ENCODE peak calls at places on chromosome 15, in four cellular contexts. O, J, F and E are unnamed samples.

GRCh38 chr15:75231836-75232235 is 26.3 kb upstream of the GOLGA6C start:
- DNase-seq in O (no peak), F (no peak), J (no peak), E (no peak)

GRCh38 chr15:79378394-79379158 is 53.6 kb upstream of the MINAR1 start:
- DNase-seq in F (no peak), O (no peak), J (no peak), E (no peak)

GRCh38 chr15:98121514-98121913 is 161.0 kb downstream of the ARRDC4 start:
- DNase-seq in J (no peak), F (no peak), O (no peak), E (no peak)

GRCh38 chr15:74340139-74340538 is 27.3 kb downstream of the CYP11A1 start:
- DNase-seq in O (peak), J (no peak), F (no peak), E (peak)

GRCh38 chr15:60120100-60120499 is 116.0 kb downstream of the FOXB1 start:
- DNase-seq in O (no peak), J (no peak), F (no peak), E (no peak)

GRCh38 chr15:71333839-71334238 is 218.6 kb downstream of the THSD4 start:
- DNase-seq in O (peak), F (peak), J (no peak), E (no peak)

GRCh38 chr15:71638876-71639275 is 171.5 kb upstream of the NR2E3 start:
- DNase-seq in F (no peak), O (no peak), J (no peak), E (no peak)

GRCh38 chr15:88284441-88285106 is 28.0 kb upstream of the NTRK3 start:
- DNase-seq in J (no peak), F (no peak), O (no peak), E (no peak)

GRCh38 chr15:58840048-58840447 is 68.9 kb downstream of the MINDY2 start:
- DNase-seq in F (peak), O (peak), J (no peak), E (no peak)

GRCh38 chr15:81573098-81573746 is 199.2 kb upstream of the TMC3 start:
- DNase-seq in F (no peak), J (no peak), O (no peak), E (no peak)

GRCh38 chr15:64825081-64825430 is 391 bp downstream of the PIF1 start:
- DNase-seq in F (peak), O (peak), J (no peak), E (no peak)

GRCh38 chr15:49718234-49718633 is 97.4 kb downstream of the DTWD1 start:
- DNase-seq in J (no peak), O (no peak), F (no peak), E (no peak)

GRCh38 chr15:88954431-88955277 is 41.5 kb upstream of the MFGE8 start:
- DNase-seq in J (no peak), O (peak), F (no peak), E (no peak)

GRCh38 chr15:36901012-36901411 is 199.3 kb downstream of the MEIS2 start:
- DNase-seq in F (no peak), J (no peak), O (no peak), E (no peak)

GRCh38 chr15:95174281-95174680 is 942.9 kb downstream of the MCTP2 start:
- DNase-seq in F (peak), J (no peak), O (peak), E (no peak)

GRCh38 chr15:57505949-57506391 is 85.7 kb upstream of the MYZAP start:
- DNase-seq in F (no peak), O (peak), J (no peak), E (peak)

GRCh38 chr15:70447927-70448698 is 315.2 kb downstream of the UACA start:
- DNase-seq in F (peak), O (peak), J (no peak), E (no peak)

GRCh38 chr15:61034793-61035710 is 194.1 kb downstream of the RORA start:
- DNase-seq in J (no peak), O (peak), F (peak), E (no peak)

GRCh38 chr15:38085931-38086562 is 151.6 kb downstream of the TMCO5A start:
- DNase-seq in O (peak), J (no peak), F (peak), E (no peak)

GRCh38 chr15:56052389-56053045 is 59.1 kb upstream of the NEDD4 start:
- DNase-seq in F (peak), J (peak), O (peak), E (peak)

GRCh38 chr15:42214600-42214999 is 6.5 kb upstream of the VPS39 start:
- DNase-seq in F (no peak), O (no peak), J (no peak), E (no peak)

GRCh38 chr15:90261811-90262210 is 3.7 kb upstream of the NGRN start:
- DNase-seq in O (peak), J (no peak), F (peak), E (peak)

GRCh38 chr15:80556694-80557367 is 138.3 kb upstream of the ABHD17C start:
- DNase-seq in J (no peak), F (peak), O (peak), E (no peak)

GRCh38 chr15:70044168-70044567 is 53.5 kb downstream of the TLE3 start:
- DNase-seq in O (no peak), F (no peak), J (no peak), E (no peak)

GRCh38 chr15:93830221-93830765 is 401.1 kb upstream of the MCTP2 start:
- DNase-seq in J (no peak), O (no peak), F (no peak), E (no peak)

GRCh38 chr15:72196409-72197044 is 1.1 kb downstream of the GRAMD2A start:
- DNase-seq in O (no peak), F (no peak), J (no peak), E (no peak)

GRCh38 chr15:61819386-61819785 is 240.9 kb downstream of the VPS13C start:
- DNase-seq in O (no peak), F (no peak), J (no peak), E (no peak)

GRCh38 chr15:45179221-45179985 is 8.4 kb downstream of the SHF start:
- DNase-seq in F (no peak), O (no peak), J (peak), E (no peak)

GRCh38 chr15:65676123-65676522 is 54.4 kb downstream of the SLC24A1 start:
- DNase-seq in F (no peak), J (no peak), O (no peak), E (no peak)

GRCh38 chr15:63597033-63597790 is at the start of gene FBXL22:
- DNase-seq in J (no peak), O (peak), F (peak), E (no peak)
- H3K4me2 ChIP-seq in J (peak), O (peak), F (peak), E (no peak)

GRCh38 chr15:67149068-67149841 is 83.9 kb downstream of the SMAD3 start:
- DNase-seq in F (no peak), O (no peak), J (peak), E (peak)

GRCh38 chr15:67148196-67148701 is 82.8 kb downstream of the SMAD3 start:
- DNase-seq in F (peak), O (peak), J (peak), E (peak)

GRCh38 chr15:67152429-67152828 is 87.0 kb downstream of the SMAD3 start:
- DNase-seq in F (no peak), O (no peak), J (no peak), E (no peak)

GRCh38 chr15:67147410-67147949 is 82.1 kb downstream of the SMAD3 start:
- DNase-seq in O (no peak), F (no peak), J (no peak), E (peak)

DNA sequence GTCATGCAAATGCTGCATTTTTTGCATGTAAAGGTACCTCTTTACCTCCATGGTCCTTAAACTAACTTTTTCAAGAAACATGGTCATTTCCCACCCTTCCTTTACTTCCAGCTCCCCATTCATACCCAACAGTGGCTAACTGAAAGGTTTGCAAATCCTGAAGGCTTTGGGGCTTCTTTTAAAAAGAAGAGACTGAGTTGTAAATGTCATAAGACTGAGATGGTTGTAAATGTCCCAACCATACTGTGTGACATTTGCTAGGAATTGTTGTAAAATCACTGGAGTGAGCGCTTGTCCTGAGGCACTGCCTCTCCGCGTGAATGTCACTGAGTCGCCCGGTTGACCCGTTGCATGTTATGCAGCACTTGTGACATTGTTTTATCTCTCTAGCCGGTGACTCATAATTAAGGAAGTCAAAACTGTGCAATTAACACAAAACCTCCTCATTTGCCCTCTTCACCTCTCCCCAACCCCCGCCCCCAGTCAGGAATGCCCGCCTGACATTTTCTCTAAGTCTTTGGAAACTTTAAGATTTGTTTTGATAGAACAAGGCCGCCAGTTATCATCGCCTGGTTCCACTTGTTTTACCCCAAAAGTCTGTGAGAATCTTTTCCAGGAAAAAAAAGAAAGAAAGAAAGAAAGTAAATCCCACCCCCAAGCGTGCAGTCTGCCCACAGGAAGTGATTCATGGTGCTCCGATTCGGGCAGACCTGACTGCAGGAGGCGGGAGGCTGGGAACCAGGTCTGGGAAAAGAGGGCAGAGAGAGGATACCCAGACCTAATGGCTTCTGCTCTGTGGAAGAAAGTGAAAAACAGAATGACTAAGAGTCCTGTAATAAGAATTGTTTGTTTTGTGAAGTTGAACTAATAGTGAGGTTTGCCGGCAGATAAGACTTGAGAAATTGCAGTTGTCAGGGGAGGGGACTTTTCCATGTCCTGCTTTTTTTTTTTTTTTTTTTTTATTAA is 84.7 kb downstream of the SMAD3 start:
- DNase-seq in F (peak), O (peak), J (peak), E (peak)
- H3K4me2 ChIP-seq in F (peak), O (peak), J (peak), E (peak)

DNA sequence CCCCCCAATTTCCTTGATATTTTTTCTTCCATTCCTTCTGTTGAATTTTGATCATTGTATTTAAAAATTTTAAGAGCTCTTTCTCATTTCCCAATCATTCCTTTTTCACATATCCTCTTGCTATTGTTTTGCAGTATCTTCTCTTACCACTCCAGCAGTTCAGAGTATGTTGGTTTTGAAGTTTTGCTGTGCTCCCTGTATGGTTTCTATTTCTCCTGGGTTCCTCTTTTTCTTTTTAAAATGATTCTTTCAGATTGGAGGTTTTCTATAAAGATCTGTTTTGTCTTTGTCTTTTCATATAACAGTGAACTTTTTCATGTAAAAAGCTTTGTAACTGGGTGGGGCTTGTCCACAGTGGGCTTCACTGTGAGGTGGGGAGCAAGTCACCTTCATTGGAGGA is 12.8 kb downstream of the USP3 start:
- DNase-seq in F (no peak), O (no peak), J (no peak), E (no peak)
- H3K4me2 ChIP-seq in F (no peak), O (no peak), J (peak), E (peak)

GRCh38 chr15:99121691-99122410 is 17.0 kb downstream of the SYNM start:
- DNase-seq in O (no peak), J (no peak), F (no peak), E (no peak)
- H3K4me2 ChIP-seq in O (no peak), J (no peak), F (no peak), E (peak)

GRCh38 chr15:40932146-40932545 is 3.0 kb downstream of the DLL4 start:
- DNase-seq in J (no peak), O (no peak), F (no peak), E (no peak)

GRCh38 chr15:40928975-40929729 is at the start of gene DLL4:
- DNase-seq in J (peak), O (peak), F (peak), E (peak)

GRCh38 chr15:40929730-40930429 is 740 bp downstream of the DLL4 start:
- DNase-seq in O (peak), F (peak), J (no peak), E (no peak)

GRCh38 chr15:40931300-40932142 is 2.4 kb downstream of the DLL4 start:
- DNase-seq in O (no peak), F (no peak), J (no peak), E (no peak)

GRCh38 chr15:40930430-40931299 is 1.5 kb downstream of the DLL4 start:
- DNase-seq in O (peak), J (peak), F (peak), E (no peak)
- H3K4me2 ChIP-seq in O (peak), J (peak), F (peak), E (peak)

GRCh38 chr15:40330368-40330836 is 6.9 kb downstream of the INAFM2 start:
- DNase-seq in O (peak), F (peak), J (no peak), E (no peak)
- H3K4me2 ChIP-seq in O (no peak), F (no peak), J (no peak), E (no peak)

GRCh38 chr15:101246391-101246790 is 5.5 kb downstream of the CHSY1 start:
- DNase-seq in O (no peak), J (no peak), F (no peak), E (no peak)
- H3K4me2 ChIP-seq in O (peak), J (no peak), F (no peak), E (no peak)